ENCODE peak calls at places on chromosome 13, in five cellular contexts. One of them, this sample, is unnamed.

GRCh38 chr13:50474094-50474654 is 369.3 kb downstream of the DLEU7 start:
- DNase-seq in HL-60: no peak
- DNase-seq in fibroblast of lung: no peak
- DNase-seq in endothelial cell: no peak
- DNase-seq in cardiac fibroblast: peak
- DNase-seq in this sample: no peak

GRCh38 chr13:59607172-59607571 is 556.6 kb downstream of the DIAPH3 start:
- DNase-seq in endothelial cell: no peak
- DNase-seq in fibroblast of lung: no peak
- DNase-seq in cardiac fibroblast: no peak
- DNase-seq in HL-60: no peak
- DNase-seq in this sample: no peak

GRCh38 chr13:73462241-73462640 is 403.4 kb downstream of the KLF5 start:
- DNase-seq in cardiac fibroblast: peak
- DNase-seq in fibroblast of lung: no peak
- DNase-seq in endothelial cell: no peak
- DNase-seq in HL-60: no peak
- DNase-seq in this sample: no peak

GRCh38 chr13:113665582-113666323 is 1.3 kb upstream of the GRK1 start:
- DNase-seq in cardiac fibroblast: no peak
- DNase-seq in endothelial cell: no peak
- DNase-seq in HL-60: no peak
- DNase-seq in fibroblast of lung: no peak
- DNase-seq in this sample: no peak

GRCh38 chr13:46961719-46962118 is 64.9 kb upstream of the HTR2A start:
- DNase-seq in endothelial cell: no peak
- DNase-seq in cardiac fibroblast: peak
- DNase-seq in HL-60: peak
- DNase-seq in fibroblast of lung: peak
- DNase-seq in this sample: no peak

GRCh38 chr13:50130686-50131051 is 115.4 kb downstream of the KCNRG start:
- DNase-seq in cardiac fibroblast: peak
- DNase-seq in fibroblast of lung: peak
- DNase-seq in endothelial cell: peak
- DNase-seq in HL-60: no peak
- DNase-seq in this sample: peak

GRCh38 chr13:30429721-30430694 is 7.7 kb downstream of the UBE2L5 start:
- DNase-seq in cardiac fibroblast: peak
- DNase-seq in fibroblast of lung: peak
- DNase-seq in endothelial cell: no peak
- DNase-seq in HL-60: no peak
- DNase-seq in this sample: no peak

GRCh38 chr13:49046002-49046401 is 70.3 kb downstream of the FNDC3A start:
- DNase-seq in HL-60: no peak
- DNase-seq in fibroblast of lung: peak
- DNase-seq in endothelial cell: no peak
- DNase-seq in cardiac fibroblast: no peak
- DNase-seq in this sample: no peak

GRCh38 chr13:113437408-113438010 is 15.8 kb downstream of the ADPRHL1 start:
- DNase-seq in cardiac fibroblast: peak
- DNase-seq in fibroblast of lung: no peak
- DNase-seq in endothelial cell: no peak
- DNase-seq in HL-60: no peak
- DNase-seq in this sample: no peak

GRCh38 chr13:74820809-74821208 is 661.2 kb downstream of the TBC1D4 start:
- DNase-seq in fibroblast of lung: no peak
- DNase-seq in cardiac fibroblast: no peak
- DNase-seq in HL-60: no peak
- DNase-seq in endothelial cell: no peak
- DNase-seq in this sample: no peak

GRCh38 chr13:54627973-54628372 is 1599.4 kb downstream of the OLFM4 start:
- DNase-seq in fibroblast of lung: no peak
- DNase-seq in HL-60: no peak
- DNase-seq in cardiac fibroblast: no peak
- DNase-seq in endothelial cell: no peak
- DNase-seq in this sample: no peak

GRCh38 chr13:52450012-52450792 is at the start of gene VPS36:
- DNase-seq in endothelial cell: peak
- DNase-seq in fibroblast of lung: peak
- DNase-seq in cardiac fibroblast: peak
- DNase-seq in HL-60: peak
- DNase-seq in this sample: peak

GRCh38 chr13:52452470-52452869 is 2.0 kb upstream of the VPS36 start:
- DNase-seq in HL-60: no peak
- DNase-seq in cardiac fibroblast: no peak
- DNase-seq in fibroblast of lung: no peak
- DNase-seq in endothelial cell: no peak
- DNase-seq in this sample: no peak

GRCh38 chr13:52447815-52448552 is 2.5 kb downstream of the VPS36 start:
- DNase-seq in HL-60: no peak
- DNase-seq in cardiac fibroblast: no peak
- DNase-seq in fibroblast of lung: no peak
- DNase-seq in endothelial cell: no peak
- DNase-seq in this sample: no peak

GRCh38 chr13:52449323-52450011 is 967 bp downstream of the VPS36 start:
- DNase-seq in HL-60: no peak
- DNase-seq in fibroblast of lung: no peak
- DNase-seq in cardiac fibroblast: no peak
- DNase-seq in endothelial cell: no peak
- DNase-seq in this sample: no peak

DNA sequence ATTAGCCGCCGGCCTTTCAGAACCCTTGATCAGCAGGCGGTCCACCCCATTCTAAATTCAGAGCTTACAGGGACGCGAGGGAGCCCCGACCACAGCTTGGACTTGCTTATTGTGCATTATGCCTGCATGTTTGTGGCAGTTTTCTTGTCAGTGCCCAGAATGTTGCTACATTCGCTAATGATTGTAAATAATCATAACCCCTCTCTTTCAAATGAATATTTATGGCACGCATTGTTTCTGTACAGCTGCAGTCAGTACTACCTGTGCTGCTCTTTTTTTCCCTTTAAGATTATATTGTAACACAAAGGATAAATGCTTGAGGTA is 321 bp upstream of the VPS36 start:
- DNase-seq in HL-60: no peak
- DNase-seq in cardiac fibroblast: no peak
- DNase-seq in endothelial cell: no peak
- DNase-seq in fibroblast of lung: no peak
- DNase-seq in this sample: no peak
- TF ChIP-seq CTCF in HL-60: no peak
- TF ChIP-seq CTCF in cardiac fibroblast: peak
- TF ChIP-seq CTCF in endothelial cell: peak
- TF ChIP-seq CTCF in fibroblast of lung: no peak
- TF ChIP-seq CTCF in this sample: peak

DNA sequence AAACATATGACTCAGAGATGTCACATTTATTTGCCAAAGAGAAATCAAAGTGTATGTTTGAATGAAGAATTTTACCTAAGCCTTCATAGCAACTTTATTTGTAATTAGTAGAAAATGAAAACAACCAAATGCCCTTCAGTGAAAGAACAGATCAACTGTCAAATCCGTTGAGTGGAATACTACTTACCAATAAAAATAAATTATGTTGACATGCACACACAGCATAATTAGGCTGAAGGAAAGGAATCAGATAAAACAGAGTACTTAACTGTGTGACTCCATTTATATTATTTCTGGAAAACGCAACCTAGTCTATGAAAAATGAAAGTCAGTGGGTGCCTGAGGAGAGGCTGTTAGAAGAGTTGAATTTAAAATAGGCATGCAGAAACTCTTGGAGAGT is 1034.6 kb upstream of the PCDH9 start:
- DNase-seq in fibroblast of lung: no peak
- DNase-seq in HL-60: no peak
- DNase-seq in cardiac fibroblast: no peak
- DNase-seq in endothelial cell: no peak
- DNase-seq in this sample: no peak
- TF ChIP-seq CTCF in fibroblast of lung: no peak
- TF ChIP-seq CTCF in HL-60: no peak
- TF ChIP-seq CTCF in cardiac fibroblast: no peak
- TF ChIP-seq CTCF in endothelial cell: no peak
- TF ChIP-seq CTCF in this sample: no peak

GRCh38 chr13:33376212-33376611 is 90.7 kb upstream of the STARD13 start:
- DNase-seq in endothelial cell: no peak
- DNase-seq in HL-60: no peak
- DNase-seq in fibroblast of lung: no peak
- DNase-seq in cardiac fibroblast: no peak
- DNase-seq in this sample: no peak

GRCh38 chr13:33380487-33381079 is 95.0 kb upstream of the STARD13 start:
- DNase-seq in fibroblast of lung: no peak
- DNase-seq in HL-60: no peak
- DNase-seq in cardiac fibroblast: no peak
- DNase-seq in endothelial cell: no peak
- DNase-seq in this sample: no peak

GRCh38 chr13:33375421-33375820 is 89.9 kb upstream of the STARD13 start:
- DNase-seq in endothelial cell: no peak
- DNase-seq in HL-60: peak
- DNase-seq in fibroblast of lung: no peak
- DNase-seq in cardiac fibroblast: no peak
- DNase-seq in this sample: no peak

GRCh38 chr13:33379597-33379996 is 94.0 kb upstream of the STARD13 start:
- DNase-seq in fibroblast of lung: no peak
- DNase-seq in HL-60: no peak
- DNase-seq in endothelial cell: no peak
- DNase-seq in cardiac fibroblast: no peak
- DNase-seq in this sample: no peak

GRCh38 chr13:33377825-33378224 is 92.3 kb upstream of the STARD13 start:
- DNase-seq in fibroblast of lung: no peak
- DNase-seq in HL-60: no peak
- DNase-seq in endothelial cell: no peak
- DNase-seq in cardiac fibroblast: no peak
- DNase-seq in this sample: no peak
- TF ChIP-seq CTCF in fibroblast of lung: no peak
- TF ChIP-seq CTCF in HL-60: no peak
- TF ChIP-seq CTCF in endothelial cell: no peak
- TF ChIP-seq CTCF in cardiac fibroblast: no peak
- TF ChIP-seq CTCF in this sample: no peak

DNA sequence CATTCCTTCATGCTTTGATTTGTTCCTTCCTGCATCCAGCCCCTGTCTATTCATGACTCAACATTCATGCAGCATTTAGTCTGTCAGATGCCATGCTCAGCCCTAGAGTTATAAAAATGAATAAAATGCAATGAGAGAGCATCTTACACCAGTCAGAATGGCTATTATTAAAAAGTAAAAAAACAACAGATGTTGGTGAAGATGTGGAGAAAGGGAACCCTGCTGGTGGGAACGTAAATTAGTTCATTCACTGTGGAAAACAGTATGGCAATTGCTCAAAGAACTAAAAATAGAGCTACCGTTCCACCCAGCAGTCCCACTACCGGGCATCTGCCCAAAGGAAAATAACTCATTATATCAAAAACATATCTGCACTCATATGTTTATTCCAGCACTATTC is 70.0 kb upstream of the GTF3A start:
- DNase-seq in HL-60: no peak
- DNase-seq in fibroblast of lung: peak
- DNase-seq in cardiac fibroblast: peak
- DNase-seq in endothelial cell: no peak
- DNase-seq in this sample: no peak
- TF ChIP-seq CTCF in HL-60: no peak
- TF ChIP-seq CTCF in fibroblast of lung: peak
- TF ChIP-seq CTCF in cardiac fibroblast: no peak
- TF ChIP-seq CTCF in endothelial cell: no peak
- TF ChIP-seq CTCF in this sample: no peak

GRCh38 chr13:40517486-40518311 is 148.7 kb downstream of the FOXO1 start:
- DNase-seq in fibroblast of lung: no peak
- DNase-seq in endothelial cell: no peak
- DNase-seq in HL-60: no peak
- DNase-seq in cardiac fibroblast: no peak
- DNase-seq in this sample: no peak
- TF ChIP-seq CTCF in fibroblast of lung: no peak
- TF ChIP-seq CTCF in endothelial cell: no peak
- TF ChIP-seq CTCF in HL-60: no peak
- TF ChIP-seq CTCF in cardiac fibroblast: no peak
- TF ChIP-seq CTCF in this sample: no peak

GRCh38 chr13:45194081-45194939 is 6.5 kb downstream of the KCTD4 start:
- DNase-seq in HL-60: no peak
- DNase-seq in cardiac fibroblast: peak
- DNase-seq in fibroblast of lung: peak
- DNase-seq in endothelial cell: peak
- DNase-seq in this sample: no peak
- TF ChIP-seq CTCF in HL-60: no peak
- TF ChIP-seq CTCF in cardiac fibroblast: peak
- TF ChIP-seq CTCF in fibroblast of lung: peak
- TF ChIP-seq CTCF in endothelial cell: no peak
- TF ChIP-seq CTCF in this sample: peak

GRCh38 chr13:95156208-95156607 is 145.0 kb downstream of the ABCC4 start:
- DNase-seq in endothelial cell: no peak
- DNase-seq in HL-60: no peak
- DNase-seq in fibroblast of lung: peak
- DNase-seq in cardiac fibroblast: peak
- DNase-seq in this sample: no peak
- TF ChIP-seq CTCF in endothelial cell: no peak
- TF ChIP-seq CTCF in HL-60: no peak
- TF ChIP-seq CTCF in fibroblast of lung: peak
- TF ChIP-seq CTCF in cardiac fibroblast: peak
- TF ChIP-seq CTCF in this sample: no peak

GRCh38 chr13:69524459-69525155 is 583.0 kb upstream of the ATXN8OS start:
- DNase-seq in endothelial cell: no peak
- DNase-seq in HL-60: no peak
- DNase-seq in fibroblast of lung: peak
- DNase-seq in cardiac fibroblast: peak
- DNase-seq in this sample: no peak
- TF ChIP-seq CTCF in endothelial cell: peak
- TF ChIP-seq CTCF in HL-60: no peak
- TF ChIP-seq CTCF in fibroblast of lung: peak
- TF ChIP-seq CTCF in cardiac fibroblast: no peak
- TF ChIP-seq CTCF in this sample: peak

GRCh38 chr13:36370108-36370429 is 23.9 kb upstream of the SPART start:
- DNase-seq in endothelial cell: no peak
- DNase-seq in fibroblast of lung: no peak
- DNase-seq in HL-60: no peak
- DNase-seq in cardiac fibroblast: no peak
- DNase-seq in this sample: no peak
- TF ChIP-seq CTCF in endothelial cell: no peak
- TF ChIP-seq CTCF in fibroblast of lung: no peak
- TF ChIP-seq CTCF in HL-60: no peak
- TF ChIP-seq CTCF in cardiac fibroblast: no peak
- TF ChIP-seq CTCF in this sample: no peak